ENCODE peak calls at places on chromosomes 13 and 19, in six cellular contexts. One of them, this sample, is unnamed.

GRCh38 chr19:27974082-27974513 is 1238.9 kb downstream of the UQCRFS1 start:
- DNase-seq in HepG2: peak
- DNase-seq in K562: peak
- DNase-seq in HCT116: no peak
- DNase-seq in H1: peak
- DNase-seq in SK-N-SH: peak
- DNase-seq in this sample: peak

GRCh38 chr19:7348587-7349230 is at the start of gene ARHGEF18:
- DNase-seq in H1: no peak
- DNase-seq in SK-N-SH: no peak
- DNase-seq in K562: no peak
- DNase-seq in HCT116: no peak
- DNase-seq in HepG2: no peak
- DNase-seq in this sample: no peak

GRCh38 chr19:41619018-41619571 is 7.8 kb downstream of the CEACAM4 start:
- DNase-seq in H1: no peak
- DNase-seq in SK-N-SH: no peak
- DNase-seq in HepG2: no peak
- DNase-seq in K562: no peak
- DNase-seq in HCT116: no peak
- DNase-seq in this sample: no peak

GRCh38 chr13:43583331-43583730 is 203.4 kb downstream of the ENOX1 start:
- DNase-seq in HCT116: no peak
- DNase-seq in H1: no peak
- DNase-seq in SK-N-SH: no peak
- DNase-seq in HepG2: no peak
- DNase-seq in K562: no peak
- DNase-seq in this sample: no peak

GRCh38 chr13:102234618-102235017 is 167.2 kb downstream of the FGF14 start:
- DNase-seq in HepG2: no peak
- DNase-seq in HCT116: no peak
- DNase-seq in SK-N-SH: no peak
- DNase-seq in K562: no peak
- DNase-seq in H1: no peak
- DNase-seq in this sample: no peak

GRCh38 chr13:42048625-42049453 is at the start of gene DGKH:
- DNase-seq in HepG2: no peak
- DNase-seq in SK-N-SH: peak
- DNase-seq in K562: peak
- DNase-seq in HCT116: peak
- DNase-seq in H1: peak
- DNase-seq in this sample: peak

GRCh38 chr19:34178276-34178614 is 5.9 kb downstream of the LSM14A start:
- DNase-seq in H1: no peak
- DNase-seq in HepG2: no peak
- DNase-seq in HCT116: no peak
- DNase-seq in K562: no peak
- DNase-seq in SK-N-SH: no peak
- DNase-seq in this sample: no peak

GRCh38 chr13:91632071-91632470 is 233.7 kb downstream of the GPC5 start:
- DNase-seq in HepG2: no peak
- DNase-seq in H1: no peak
- DNase-seq in K562: no peak
- DNase-seq in SK-N-SH: no peak
- DNase-seq in HCT116: no peak
- DNase-seq in this sample: no peak

GRCh38 chr13:73368608-73369007 is 309.8 kb downstream of the KLF5 start:
- DNase-seq in H1: no peak
- DNase-seq in K562: no peak
- DNase-seq in HCT116: no peak
- DNase-seq in HepG2: no peak
- DNase-seq in SK-N-SH: no peak
- DNase-seq in this sample: no peak

GRCh38 chr13:108086678-108087077 is 128.7 kb downstream of the LIG4 start:
- DNase-seq in SK-N-SH: no peak
- DNase-seq in K562: no peak
- DNase-seq in HepG2: no peak
- DNase-seq in HCT116: no peak
- DNase-seq in H1: no peak
- DNase-seq in this sample: peak

GRCh38 chr13:50838031-50838430 is 5.5 kb downstream of the DLEU7 start:
- DNase-seq in HCT116: no peak
- DNase-seq in HepG2: no peak
- DNase-seq in SK-N-SH: no peak
- DNase-seq in H1: no peak
- DNase-seq in K562: no peak
- DNase-seq in this sample: no peak

GRCh38 chr13:32731576-32731975 is 145.3 kb downstream of the PDS5B start:
- DNase-seq in SK-N-SH: no peak
- DNase-seq in HCT116: no peak
- DNase-seq in H1: no peak
- DNase-seq in HepG2: no peak
- DNase-seq in K562: no peak
- DNase-seq in this sample: no peak

GRCh38 chr13:97333983-97334382 is 100.0 kb upstream of the RAP2A start:
- DNase-seq in H1: no peak
- DNase-seq in SK-N-SH: no peak
- DNase-seq in K562: no peak
- DNase-seq in HCT116: no peak
- DNase-seq in HepG2: no peak
- DNase-seq in this sample: no peak

GRCh38 chr19:57803265-57803593 is 11.5 kb downstream of the ZNF552 start:
- DNase-seq in SK-N-SH: no peak
- DNase-seq in HepG2: no peak
- DNase-seq in K562: no peak
- DNase-seq in H1: no peak
- DNase-seq in HCT116: no peak
- DNase-seq in this sample: no peak

GRCh38 chr19:2820112-2820702 is 539 bp downstream of the ZNF554 start:
- DNase-seq in HCT116: no peak
- DNase-seq in H1: no peak
- DNase-seq in HepG2: no peak
- DNase-seq in SK-N-SH: peak
- DNase-seq in K562: no peak
- DNase-seq in this sample: no peak

GRCh38 chr13:30355405-30355741 is 48.0 kb upstream of the KATNAL1 start:
- DNase-seq in HCT116: no peak
- DNase-seq in K562: peak
- DNase-seq in SK-N-SH: peak
- DNase-seq in HepG2: peak
- DNase-seq in H1: peak
- DNase-seq in this sample: no peak

GRCh38 chr19:54518844-54519243 is 16.2 kb downstream of the LAIR2 start:
- DNase-seq in H1: no peak
- DNase-seq in HCT116: no peak
- DNase-seq in HepG2: peak
- DNase-seq in K562: peak
- DNase-seq in SK-N-SH: no peak
- DNase-seq in this sample: no peak

GRCh38 chr13:59701261-59701660 is 462.5 kb downstream of the DIAPH3 start:
- DNase-seq in HepG2: peak
- DNase-seq in K562: peak
- DNase-seq in HCT116: no peak
- DNase-seq in SK-N-SH: no peak
- DNase-seq in H1: no peak
- DNase-seq in this sample: no peak

GRCh38 chr13:114296902-114297301 is 15.5 kb downstream of the UPF3A start:
- DNase-seq in HCT116: no peak
- DNase-seq in HepG2: no peak
- DNase-seq in K562: no peak
- DNase-seq in SK-N-SH: no peak
- DNase-seq in H1: no peak
- DNase-seq in this sample: no peak

GRCh38 chr13:32134991-32135390 is 103.4 kb downstream of the FRY start:
- DNase-seq in HCT116: no peak
- DNase-seq in K562: no peak
- DNase-seq in SK-N-SH: no peak
- DNase-seq in HepG2: no peak
- DNase-seq in H1: no peak
- DNase-seq in this sample: no peak

GRCh38 chr13:28657784-28658538 is 969 bp upstream of the POMP start:
- DNase-seq in HCT116: no peak
- DNase-seq in H1: no peak
- DNase-seq in SK-N-SH: peak
- DNase-seq in K562: no peak
- DNase-seq in HepG2: no peak
- DNase-seq in this sample: no peak
- TF ChIP-seq JUND in HCT116: no peak
- TF ChIP-seq JUND in H1: no peak
- TF ChIP-seq JUND in SK-N-SH: no peak
- TF ChIP-seq JUND in K562: no peak
- TF ChIP-seq JUND in HepG2: no peak
- TF ChIP-seq JUND in this sample: no peak

GRCh38 chr19:18281082-18282020 is at the start of gene JUND:
- DNase-seq in SK-N-SH: peak
- DNase-seq in HepG2: peak
- DNase-seq in H1: peak
- DNase-seq in HCT116: peak
- DNase-seq in K562: peak
- DNase-seq in this sample: peak

GRCh38 chr19:18279266-18279515 is 2.2 kb downstream of the JUND start:
- DNase-seq in HCT116: no peak
- DNase-seq in H1: no peak
- DNase-seq in K562: no peak
- DNase-seq in HepG2: no peak
- DNase-seq in SK-N-SH: no peak
- DNase-seq in this sample: no peak

GRCh38 chr19:18278521-18279265 is 2.7 kb downstream of the JUND start:
- DNase-seq in H1: no peak
- DNase-seq in HCT116: no peak
- DNase-seq in HepG2: no peak
- DNase-seq in K562: no peak
- DNase-seq in SK-N-SH: no peak
- DNase-seq in this sample: no peak

GRCh38 chr19:18280247-18281081 is 958 bp downstream of the JUND start:
- DNase-seq in SK-N-SH: peak
- DNase-seq in H1: peak
- DNase-seq in HCT116: no peak
- DNase-seq in K562: peak
- DNase-seq in HepG2: peak
- DNase-seq in this sample: peak

DNA sequence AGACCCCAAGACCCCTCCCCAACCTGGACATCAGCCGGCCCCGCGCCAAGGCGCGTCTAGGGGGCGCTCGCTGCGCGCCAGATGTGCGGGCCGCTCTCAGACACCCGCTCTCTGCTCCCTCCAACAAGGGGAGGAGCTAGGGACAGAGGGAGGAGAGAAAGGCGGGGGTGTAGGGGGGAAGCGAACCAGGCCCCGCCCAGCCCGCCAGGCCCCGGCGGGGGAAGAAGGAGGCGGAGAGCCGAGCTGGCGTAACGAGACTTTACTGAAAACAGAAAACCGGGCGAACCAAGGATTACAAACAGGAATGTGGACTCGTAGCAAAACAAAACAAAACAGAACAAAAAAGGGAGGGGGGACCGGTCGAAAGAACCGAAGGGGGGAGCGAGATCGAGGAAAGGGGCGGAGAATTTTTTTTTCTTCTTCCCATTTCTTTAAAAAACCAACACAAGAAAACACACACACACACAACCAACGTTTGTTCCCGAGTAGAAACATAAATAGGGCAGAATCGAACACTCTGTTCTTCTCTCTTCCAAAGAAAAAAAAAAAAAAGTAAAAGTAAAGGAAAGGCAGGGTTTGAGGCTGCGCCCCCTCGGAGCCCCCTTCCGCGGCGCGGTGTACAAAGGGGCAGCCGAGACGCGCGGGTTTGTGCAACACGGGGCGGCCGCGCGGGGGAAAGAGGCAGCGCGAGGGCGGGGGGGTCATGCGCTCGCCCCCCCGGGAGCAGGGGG is 1.7 kb downstream of the JUND start:
- DNase-seq in H1: peak
- DNase-seq in HepG2: peak
- DNase-seq in SK-N-SH: peak
- DNase-seq in HCT116: peak
- DNase-seq in K562: peak
- DNase-seq in this sample: peak
- TF ChIP-seq JUND in H1: no peak
- TF ChIP-seq JUND in HepG2: no peak
- TF ChIP-seq JUND in SK-N-SH: no peak
- TF ChIP-seq JUND in HCT116: peak
- TF ChIP-seq JUND in K562: no peak
- TF ChIP-seq JUND in this sample: no peak

DNA sequence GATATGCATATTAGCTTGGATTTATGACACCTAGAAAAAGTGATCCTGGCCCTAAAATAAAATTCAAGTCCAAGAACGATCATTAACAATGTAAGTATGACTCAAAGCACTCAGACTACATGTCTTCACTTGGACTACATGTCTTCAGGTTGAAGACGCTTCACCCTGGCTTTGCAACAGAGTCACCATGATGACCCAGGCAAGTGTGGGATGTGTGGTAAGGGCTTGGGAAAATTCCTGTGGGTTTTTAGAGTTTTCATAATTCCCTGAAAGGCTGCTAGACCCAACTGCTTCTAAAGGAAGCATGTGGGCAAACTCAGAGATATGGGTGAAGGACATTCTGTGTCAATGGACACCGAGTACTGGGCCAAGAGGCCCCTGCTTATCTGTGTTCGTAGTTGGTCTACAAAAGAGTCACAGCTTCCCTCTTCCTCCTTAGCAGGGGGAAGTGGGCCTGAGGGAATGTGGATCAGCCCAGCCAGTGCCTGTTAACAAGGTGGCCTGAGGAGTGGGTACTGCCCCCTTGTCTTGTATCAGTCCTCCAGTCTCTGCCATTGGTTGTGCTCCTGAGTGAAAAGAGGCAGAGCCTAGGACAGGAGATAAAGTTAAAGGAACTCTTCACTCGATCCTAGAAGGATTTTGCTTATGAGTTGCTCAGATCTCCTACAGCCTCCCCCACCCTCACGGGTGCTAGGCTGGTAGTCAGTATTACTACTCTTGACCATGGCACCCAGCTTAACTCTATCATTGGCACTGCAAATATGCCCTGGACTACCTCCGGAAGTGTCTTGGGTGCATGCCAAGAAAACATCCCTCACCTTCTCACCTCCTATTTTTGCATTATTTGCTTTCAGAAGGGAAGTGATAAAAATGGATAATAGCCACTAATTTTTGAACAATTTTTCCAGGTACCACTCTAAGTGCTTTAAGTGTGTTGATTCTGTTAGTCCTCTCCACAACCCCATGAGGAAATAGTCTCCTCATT is 406.3 kb downstream of the COG6 start:
- DNase-seq in K562: no peak
- DNase-seq in HepG2: no peak
- DNase-seq in H1: no peak
- DNase-seq in SK-N-SH: no peak
- DNase-seq in HCT116: no peak
- DNase-seq in this sample: no peak
- TF ChIP-seq JUND in K562: no peak
- TF ChIP-seq JUND in HepG2: no peak
- TF ChIP-seq JUND in H1: no peak
- TF ChIP-seq JUND in SK-N-SH: no peak
- TF ChIP-seq JUND in HCT116: no peak
- TF ChIP-seq JUND in this sample: no peak

DNA sequence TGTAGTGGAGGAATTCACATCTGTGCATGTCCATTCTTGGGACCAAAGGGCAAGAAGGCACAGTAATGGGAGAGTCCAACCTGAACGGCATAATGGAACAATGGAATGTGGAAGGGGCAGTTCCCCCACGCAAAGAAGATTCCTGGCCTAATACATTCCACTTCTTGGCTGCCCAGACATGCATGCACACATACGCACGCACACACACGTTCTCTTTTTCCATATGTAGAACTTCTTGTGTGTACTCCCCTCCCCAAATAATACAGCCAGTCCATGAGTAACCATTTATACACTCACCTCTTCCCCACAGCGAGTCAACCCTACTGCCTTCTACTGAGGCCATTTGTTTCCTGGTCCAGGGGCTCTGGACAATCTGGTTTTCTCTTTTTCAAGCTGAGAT is 6.0 kb upstream of the STK24 start:
- DNase-seq in HepG2: no peak
- DNase-seq in SK-N-SH: no peak
- DNase-seq in K562: no peak
- DNase-seq in H1: no peak
- DNase-seq in HCT116: no peak
- DNase-seq in this sample: no peak
- TF ChIP-seq JUND in HepG2: no peak
- TF ChIP-seq JUND in SK-N-SH: no peak
- TF ChIP-seq JUND in K562: no peak
- TF ChIP-seq JUND in H1: no peak
- TF ChIP-seq JUND in HCT116: no peak
- TF ChIP-seq JUND in this sample: no peak

This sample was measured in T47D.